ENCODE peak calls at places on chromosome 21, in ten cellular contexts. D is lower lobe of right lung, Q is stomach, U is right cardiac atrium, J is OCI-LY7, V is adrenal gland, L is psoas muscle, H is upper lobe of right lung, Z is heart right ventricle, E is HCT116. F is an unnamed sample. For H3K4me1, the result is how much of the 10 kb centered on the place peaks cover.

GRCh38 chr21:19950347-19950746 is 1047.9 kb upstream of the NCAM2 start:
- DNase-seq in D (no peak), Q (no peak), U (no peak), J (no peak), V (no peak), L (no peak), H (no peak), Z (no peak), E (no peak), F (no peak)

GRCh38 chr21:17780539-17780938 is 38.6 kb downstream of the C21orf91 start:
- DNase-seq in D (no peak), Q (no peak), U (no peak), J (peak), V (no peak), L (no peak), H (no peak), Z (no peak), E (no peak), F (no peak)

GRCh38 chr21:20329636-20330035 is 668.6 kb upstream of the NCAM2 start:
- DNase-seq in D (no peak), Q (no peak), U (no peak), J (no peak), V (no peak), L (no peak), H (no peak), Z (no peak), E (no peak), F (no peak)

GRCh38 chr21:33036430-33037162 is 10.9 kb downstream of the OLIG2 start:
- DNase-seq in D (peak), Q (peak), U (no peak), J (no peak), V (peak), L (no peak), H (no peak), Z (no peak), E (no peak), F (no peak)

GRCh38 chr21:18499761-18500376 is 96.3 kb upstream of the TMPRSS15 start:
- DNase-seq in D (no peak), Q (peak), U (no peak), J (peak), V (peak), L (no peak), H (no peak), Z (no peak), E (peak), F (no peak)

GRCh38 chr21:37717534-37717933 is 198.7 kb downstream of the KCNJ6 start:
- DNase-seq in D (no peak), Q (no peak), U (no peak), J (no peak), V (no peak), L (no peak), H (no peak), Z (no peak), E (no peak), F (no peak)

GRCh38 chr21:15774590-15774989 is 44.8 kb downstream of the USP25 start:
- DNase-seq in D (no peak), Q (no peak), U (no peak), J (no peak), V (no peak), L (no peak), H (no peak), Z (no peak), E (no peak), F (no peak)

GRCh38 chr21:37862536-37862935 is 53.7 kb downstream of the KCNJ6 start:
- DNase-seq in D (no peak), Q (no peak), U (no peak), J (peak), V (peak), L (no peak), H (no peak), Z (no peak), E (no peak), F (no peak)

GRCh38 chr21:41247561-41247968 is 69.0 kb upstream of the FAM3B start:
- DNase-seq in D (no peak), Q (peak), U (peak), J (no peak), V (no peak), L (no peak), H (no peak), Z (no peak), E (no peak), F (peak)

GRCh38 chr21:20882462-20883415 is 115.5 kb upstream of the NCAM2 start:
- DNase-seq in D (no peak), Q (peak), U (no peak), J (peak), V (peak), L (no peak), H (no peak), Z (no peak), E (peak), F (no peak)

GRCh38 chr21:33026299-33026858 is 644 bp downstream of the OLIG2 start:
- DNase-seq in D (no peak), Q (no peak), U (no peak), J (no peak), V (no peak), L (no peak), H (no peak), Z (no peak), E (no peak), F (no peak)

GRCh38 chr21:31310750-31311149 is 33.3 kb downstream of the TIAM1 start:
- DNase-seq in D (no peak), Q (peak), U (no peak), J (no peak), V (no peak), L (no peak), H (no peak), Z (no peak), E (no peak), F (no peak)

DNA sequence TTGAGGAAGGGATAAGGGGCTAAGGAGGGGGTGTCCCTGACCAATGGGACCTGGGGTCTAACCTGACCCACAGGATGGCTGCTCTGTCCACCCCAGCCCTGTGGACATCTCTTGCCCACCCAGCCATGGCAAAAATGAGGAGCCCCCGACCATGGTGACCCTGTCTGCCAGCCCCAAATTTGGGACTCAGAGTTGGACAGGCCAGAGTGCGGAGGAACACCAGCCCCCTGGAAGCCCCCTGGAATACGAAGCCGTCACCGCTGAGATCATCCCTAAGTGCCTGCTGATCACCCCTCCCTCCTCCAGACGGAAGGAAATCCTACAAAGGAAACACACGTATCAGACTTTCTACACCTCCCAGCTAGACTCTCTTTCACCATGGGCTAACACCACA is 119.3 kb downstream of the SIK1 start:
- DNase-seq in D (no peak), Q (no peak), U (no peak), J (no peak), V (no peak), L (no peak), H (no peak), Z (no peak), E (no peak), F (peak)
- H3K27ac ChIP-seq in D (no peak), Q (peak), U (no peak), J (no peak), V (no peak), L (peak), H (no peak), Z (no peak), E (no peak), F (no peak)

DNA sequence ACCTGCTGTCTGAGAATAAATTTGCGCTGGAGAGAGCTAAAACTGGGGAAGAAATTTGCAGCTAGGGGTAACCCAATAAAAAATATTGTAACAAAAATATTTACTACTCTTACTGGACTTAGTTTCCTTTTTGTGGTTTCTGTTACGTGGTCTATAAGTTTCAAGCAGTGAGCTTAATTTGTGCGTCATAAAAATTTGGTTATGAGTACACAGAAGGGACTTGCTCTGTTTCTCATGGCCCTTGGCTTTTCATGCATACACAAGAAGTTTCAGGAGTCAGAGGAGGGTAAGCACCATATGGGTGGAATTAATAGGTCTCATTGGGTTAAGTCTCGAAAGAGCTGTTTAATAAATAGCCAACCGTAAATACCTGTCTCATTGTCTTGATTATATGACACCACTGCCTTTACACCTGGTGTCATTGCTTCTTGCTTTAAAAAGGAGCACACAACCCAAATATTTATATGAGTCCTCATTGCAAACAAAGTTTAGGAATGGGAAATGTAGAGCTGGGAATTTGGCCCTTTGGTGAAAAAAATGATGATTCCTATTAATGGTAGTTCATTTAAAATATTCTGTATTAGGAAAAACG is 1.9 kb downstream of the BACH1 start:
- DNase-seq in D (no peak), Q (no peak), U (no peak), J (peak), V (no peak), L (no peak), H (no peak), Z (no peak), E (no peak), F (no peak)
- H3K4me1 ChIP-seq in D (half or more), Q (half or more), U (under half), J (under half), V (under half), L (under half), H (half or more), Z (half or more), E (under half), F (under half)

GRCh38 chr21:45476582-45476981 is 65.7 kb downstream of the SLC19A1 start:
- DNase-seq in D (no peak), Q (no peak), U (no peak), J (no peak), V (no peak), L (no peak), H (no peak), Z (no peak), E (no peak), F (no peak)

GRCh38 chr21:45478816-45479669 is 63.2 kb downstream of the SLC19A1 start:
- DNase-seq in D (no peak), Q (no peak), U (peak), J (no peak), V (no peak), L (no peak), H (no peak), Z (peak), E (no peak), F (no peak)

GRCh38 chr21:45477176-45478114 is 64.8 kb downstream of the SLC19A1 start:
- DNase-seq in D (no peak), Q (no peak), U (peak), J (no peak), V (no peak), L (no peak), H (no peak), Z (peak), E (no peak), F (no peak)

GRCh38 chr21:45479691-45480675 is 62.3 kb downstream of the SLC19A1 start:
- DNase-seq in D (no peak), Q (no peak), U (peak), J (no peak), V (no peak), L (peak), H (no peak), Z (peak), E (no peak), F (no peak)

GRCh38 chr21:45478115-45478801 is 64.0 kb downstream of the SLC19A1 start:
- DNase-seq in D (peak), Q (peak), U (peak), J (peak), V (peak), L (peak), H (peak), Z (peak), E (peak), F (peak)
- H3K27ac ChIP-seq in D (peak), Q (peak), U (no peak), J (no peak), V (peak), L (no peak), H (peak), Z (no peak), E (no peak), F (peak)

GRCh38 chr21:39347537-39347936 is 1.4 kb downstream of the HMGN1 start:
- DNase-seq in D (no peak), Q (no peak), U (no peak), J (no peak), V (no peak), L (no peak), H (no peak), Z (no peak), E (no peak), F (no peak)

GRCh38 chr21:39350094-39351006 is 1.5 kb upstream of the HMGN1 start:
- DNase-seq in D (no peak), Q (no peak), U (no peak), J (no peak), V (no peak), L (no peak), H (no peak), Z (no peak), E (no peak), F (no peak)

GRCh38 chr21:39348355-39349210 is at the start of gene HMGN1:
- DNase-seq in D (peak), Q (peak), U (peak), J (peak), V (peak), L (peak), H (peak), Z (peak), E (no peak), F (peak)

GRCh38 chr21:39348040-39348354 is 891 bp downstream of the HMGN1 start:
- DNase-seq in D (no peak), Q (no peak), U (no peak), J (no peak), V (no peak), L (no peak), H (no peak), Z (no peak), E (no peak), F (no peak)

GRCh38 chr21:39349211-39350093 is 564 bp upstream of the HMGN1 start:
- DNase-seq in D (peak), Q (peak), U (peak), J (peak), V (peak), L (peak), H (peak), Z (peak), E (peak), F (peak)
- H3K4me1 ChIP-seq in D (under half), Q (under half), U (under half), J (under half), V (under half), L (under half), H (under half), Z (under half), E (under half), F (under half)

GRCh38 chr21:44019568-44019958 is 7.5 kb downstream of the TRAPPC10 start:
- DNase-seq in D (no peak), Q (no peak), U (no peak), J (no peak), V (peak), L (no peak), H (no peak), Z (no peak), E (no peak), F (no peak)
- H3K27ac ChIP-seq in D (no peak), Q (no peak), U (no peak), J (no peak), V (no peak), L (no peak), H (no peak), Z (no peak), E (no peak), F (no peak)

GRCh38 chr21:14541840-14542495 is 4.1 kb downstream of the SAMSN1 start:
- DNase-seq in D (no peak), Q (no peak), U (no peak), J (no peak), V (peak), L (no peak), H (no peak), Z (no peak), E (no peak), F (no peak)

GRCh38 chr21:14545906-14546480 is at the start of gene SAMSN1:
- DNase-seq in D (peak), Q (peak), U (peak), J (no peak), V (peak), L (no peak), H (no peak), Z (no peak), E (no peak), F (no peak)

GRCh38 chr21:14538477-14538876 is 7.6 kb downstream of the SAMSN1 start:
- DNase-seq in D (no peak), Q (no peak), U (no peak), J (no peak), V (no peak), L (no peak), H (no peak), Z (no peak), E (no peak), F (no peak)

GRCh38 chr21:14543983-14544382 is 2.1 kb downstream of the SAMSN1 start:
- DNase-seq in D (no peak), Q (no peak), U (no peak), J (no peak), V (no peak), L (no peak), H (no peak), Z (no peak), E (no peak), F (no peak)

GRCh38 chr21:14542638-14543037 is 3.5 kb downstream of the SAMSN1 start:
- DNase-seq in D (no peak), Q (no peak), U (no peak), J (no peak), V (no peak), L (no peak), H (no peak), Z (no peak), E (no peak), F (no peak)
- H3K4me1 ChIP-seq in D (under half), Q (under half), U (under half), J (under half), V (under half), L (under half), H (under half), Z (under half), E (under half), F (under half)

GRCh38 chr21:42747267-42747701 is 93.9 kb downstream of the PDE9A start:
- DNase-seq in D (no peak), Q (no peak), U (no peak), J (no peak), V (no peak), L (no peak), H (peak), Z (no peak), E (no peak), F (no peak)
- H3K27ac ChIP-seq in D (peak), Q (peak), U (no peak), J (peak), V (peak), L (no peak), H (peak), Z (no peak), E (no peak), F (no peak)

GRCh38 chr21:34691396-34692032 is 22.7 kb downstream of the CLIC6 start:
- DNase-seq in D (no peak), Q (no peak), U (no peak), J (no peak), V (no peak), L (no peak), H (no peak), Z (no peak), E (no peak), F (no peak)

GRCh38 chr21:34695434-34695833 is 26.6 kb downstream of the CLIC6 start:
- DNase-seq in D (no peak), Q (no peak), U (no peak), J (no peak), V (no peak), L (no peak), H (no peak), Z (no peak), E (no peak), F (no peak)

GRCh38 chr21:34692458-34693020 is 23.7 kb downstream of the CLIC6 start:
- DNase-seq in D (no peak), Q (no peak), U (no peak), J (no peak), V (no peak), L (no peak), H (no peak), Z (no peak), E (no peak), F (no peak)

GRCh38 chr21:34690793-34691175 is 22.0 kb downstream of the CLIC6 start:
- DNase-seq in D (no peak), Q (no peak), U (no peak), J (no peak), V (no peak), L (no peak), H (no peak), Z (no peak), E (no peak), F (no peak)

GRCh38 chr21:34693192-34693810 is 24.5 kb downstream of the CLIC6 start:
- DNase-seq in D (no peak), Q (peak), U (no peak), J (peak), V (peak), L (no peak), H (no peak), Z (no peak), E (peak), F (no peak)
- H3K4me1 ChIP-seq in D (under half), Q (half or more), U (under half), J (under half), V (under half), L (under half), H (under half), Z (under half), E (under half), F (under half)

GRCh38 chr21:46560568-46561447 is 44.1 kb downstream of the S100B start:
- DNase-seq in D (peak), Q (peak), U (peak), J (peak), V (no peak), L (no peak), H (no peak), Z (no peak), E (no peak), F (no peak)

GRCh38 chr21:46562964-46563607 is 41.8 kb downstream of the S100B start:
- DNase-seq in D (peak), Q (no peak), U (peak), J (no peak), V (no peak), L (no peak), H (no peak), Z (no peak), E (no peak), F (no peak)

GRCh38 chr21:46561448-46562095 is 43.3 kb downstream of the S100B start:
- DNase-seq in D (no peak), Q (no peak), U (no peak), J (no peak), V (no peak), L (no peak), H (no peak), Z (no peak), E (no peak), F (no peak)

GRCh38 chr21:46564391-46564790 is 40.5 kb downstream of the S100B start:
- DNase-seq in D (peak), Q (no peak), U (no peak), J (no peak), V (no peak), L (no peak), H (no peak), Z (no peak), E (no peak), F (no peak)

GRCh38 chr21:46562472-46562871 is 42.4 kb downstream of the S100B start:
- DNase-seq in D (peak), Q (no peak), U (no peak), J (no peak), V (no peak), L (no peak), H (no peak), Z (no peak), E (no peak), F (no peak)
- H3K27ac ChIP-seq in D (no peak), Q (no peak), U (no peak), J (no peak), V (no peak), L (no peak), H (no peak), Z (no peak), E (no peak), F (no peak)

DNA sequence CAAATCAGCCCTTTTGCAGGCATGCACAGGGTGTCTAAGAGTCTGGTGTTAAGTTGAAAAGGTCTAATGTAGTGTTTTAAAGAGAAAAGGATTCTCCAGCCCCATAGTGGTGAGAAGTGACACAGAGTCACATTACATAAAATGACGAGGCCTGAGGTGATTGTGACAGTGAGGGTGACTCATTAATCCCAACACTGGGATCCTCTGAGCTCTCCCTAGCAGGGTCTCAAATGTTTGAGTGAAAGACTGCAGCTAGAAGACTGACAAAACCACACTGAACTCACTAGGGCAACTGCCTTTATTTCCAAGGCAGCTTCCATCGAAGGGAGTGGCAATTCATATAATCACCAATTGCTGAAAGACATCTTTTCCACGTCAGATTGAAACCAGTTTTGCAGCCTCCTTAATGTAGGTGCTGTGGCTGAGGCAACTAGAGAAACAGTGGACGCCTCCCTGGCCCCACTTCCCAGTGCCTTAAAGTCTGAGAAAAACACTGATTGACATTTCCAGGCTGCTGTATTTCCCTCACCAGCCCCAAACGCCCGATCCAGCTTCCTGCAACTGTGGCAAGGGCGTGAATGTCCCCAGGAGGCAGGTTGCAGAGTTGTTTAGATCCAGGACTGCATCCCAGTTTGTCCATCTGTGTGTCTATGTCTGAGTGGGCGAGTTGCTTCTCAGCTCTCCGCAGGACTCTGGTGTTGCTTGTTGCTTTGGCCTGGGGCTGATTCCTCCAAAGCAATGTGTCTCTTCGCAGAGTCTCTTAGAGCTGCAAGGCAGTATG is 81.4 kb downstream of the RUNX1 start:
- DNase-seq in D (no peak), Q (no peak), U (no peak), J (no peak), V (no peak), L (no peak), H (no peak), Z (no peak), E (no peak), F (no peak)
- H3K4me1 ChIP-seq in D (under half), Q (under half), U (under half), J (under half), V (under half), L (under half), H (under half), Z (under half), E (under half), F (under half)

F was measured in tibial artery.